ENCODE peak calls at places on chromosomes 2 and 18, in ten cellular contexts. N is Right ventricle myocardium superior; G is Daoy; K is NCI-H1105 treated with DMSO at 0.1 percent for 48 hours; X is tibial nerve; Q is OCI-LY7; S is endothelial cell; R is activated T-cell treated with anti-CD3 and anti-CD28 coated beads, Interleukin-2, amount 50 U/mL, for 72 hours; H is HFF-Myc; I is uterus. E is an unnamed sample.

GRCh38 chr18:55365342-55365741 is 222.7 kb downstream of the TCF4 start:
- DNase-seq in I (no peak), X (no peak), R (no peak), Q (no peak), G (no peak), H (no peak), S (no peak), K (no peak), N (no peak), E (no peak)

GRCh38 chr2:128185576-128185975 is 94.6 kb downstream of the UGGT1 start:
- DNase-seq in N (no peak), X (no peak), Q (no peak), R (no peak), G (no peak), K (no peak), H (no peak), I (no peak), S (no peak), E (no peak)

GRCh38 chr18:8153887-8154583 is 455.2 kb upstream of the RAB12 start:
- DNase-seq in R (no peak), S (no peak), G (peak), H (no peak), I (no peak), X (no peak), K (no peak), N (no peak), Q (no peak), E (no peak)

GRCh38 chr2:191847764-191848163 is 876 bp upstream of the CAVIN2 start:
- DNase-seq in Q (no peak), S (no peak), N (no peak), H (no peak), G (no peak), I (no peak), X (no peak), K (peak), R (no peak), E (peak)

GRCh38 chr18:6435731-6436130 is 21.0 kb upstream of the L3MBTL4 start:
- DNase-seq in Q (no peak), R (no peak), N (no peak), G (no peak), K (no peak), S (no peak), H (no peak), X (no peak), I (no peak), E (no peak)

GRCh38 chr2:28662044-28662443 is 89.6 kb upstream of the PPP1CB start:
- DNase-seq in K (no peak), X (no peak), R (no peak), S (no peak), H (no peak), Q (no peak), I (no peak), N (no peak), G (no peak), E (no peak)

GRCh38 chr2:96205888-96206287 is 2.7 kb downstream of the STARD7 start:
- DNase-seq in N (no peak), S (no peak), R (no peak), G (no peak), X (no peak), H (no peak), I (no peak), K (no peak), Q (no peak), E (no peak)

GRCh38 chr2:160411167-160411566 is 82.4 kb downstream of the RBMS1 start:
- DNase-seq in X (no peak), S (no peak), Q (peak), I (no peak), H (no peak), N (no peak), R (peak), G (peak), K (no peak), E (peak)

GRCh38 chr2:162579169-162579568 is 235.2 kb downstream of the GCA start:
- DNase-seq in S (no peak), X (no peak), I (no peak), H (no peak), G (no peak), N (no peak), R (no peak), Q (no peak), K (no peak), E (no peak)

GRCh38 chr18:5841518-5841917 is 53.8 kb downstream of the TMEM200C start:
- DNase-seq in H (no peak), K (peak), N (no peak), R (no peak), G (no peak), Q (no peak), I (no peak), S (no peak), X (no peak), E (no peak)

GRCh38 chr2:2698182-2699116 is 367.4 kb upstream of the MYT1L start:
- DNase-seq in I (no peak), X (no peak), K (no peak), G (peak), S (peak), H (no peak), R (peak), Q (peak), N (no peak), E (peak)

GRCh38 chr2:45207105-45207504 is 197.9 kb upstream of the SIX2 start:
- DNase-seq in H (no peak), G (no peak), X (no peak), S (no peak), I (no peak), N (no peak), R (no peak), Q (no peak), K (no peak), E (peak)

GRCh38 chr2:103166406-103167324 is 404.8 kb downstream of the TMEM182 start:
- DNase-seq in R (no peak), N (no peak), H (no peak), I (no peak), G (no peak), Q (no peak), X (no peak), S (no peak), K (no peak), E (no peak)

GRCh38 chr2:71882949-71883472 is 264.7 kb downstream of the CYP26B1 start:
- DNase-seq in N (peak), G (peak), R (no peak), X (peak), Q (no peak), I (peak), S (peak), H (peak), K (no peak), E (peak)

GRCh38 chr2:201839727-201840126 is 33.4 kb downstream of the CDK15 start:
- DNase-seq in N (no peak), K (no peak), R (no peak), Q (no peak), I (no peak), G (peak), X (no peak), H (no peak), S (no peak), E (no peak)

GRCh38 chr2:161170377-161170776 is 10.1 kb downstream of the TANK start:
- DNase-seq in H (no peak), R (no peak), X (no peak), K (no peak), Q (no peak), G (no peak), I (no peak), N (no peak), S (no peak), E (no peak)

GRCh38 chr2:64840419-64840818 is 148.8 kb upstream of the SLC1A4 start:
- DNase-seq in H (no peak), N (no peak), Q (no peak), X (no peak), G (no peak), R (no peak), S (no peak), K (no peak), I (no peak), E (peak)

GRCh38 chr2:204944927-204945326 is 399.7 kb downstream of the PARD3B start:
- DNase-seq in G (no peak), R (no peak), N (no peak), S (no peak), X (no peak), K (no peak), H (no peak), I (no peak), Q (no peak), E (no peak)

GRCh38 chr2:16546128-16546754 is 119.4 kb downstream of the CYRIA start:
- DNase-seq in Q (peak), G (peak), X (no peak), H (no peak), K (no peak), N (no peak), R (peak), I (no peak), S (peak), E (peak)

GRCh38 chr2:232097758-232098157 is 136.2 kb downstream of the DIS3L2 start:
- DNase-seq in R (no peak), K (no peak), Q (no peak), G (no peak), N (no peak), I (no peak), H (no peak), S (no peak), X (no peak), E (no peak)